ENCODE peak calls at places on chromosomes 3 and 15, in seven cellular contexts. One of them, this sample, is unnamed.

GRCh38 chr3:128493221-128494151 is 485 bp upstream of the GATA2 start:
- DNase-seq in posterior cingulate gyrus: no peak
- DNase-seq in lower lobe of right lung: no peak
- DNase-seq in activated T-cell treated with anti-CD3 and anti-CD28 coated beads, Interleukin-2, amount 50 U/mL, for 1 hour: no peak
- DNase-seq in stimulated activated naive CD8-positive, alpha-beta T cell treated with anti-CD3 and anti-CD28 coated beads, Interleukin-15, Interleukin-2, amounts not matched to agents 100 U/mL and 50 U/mL, for 24 hours: no peak
- DNase-seq in GM03348: no peak
- DNase-seq in AG04450: no peak
- DNase-seq in this sample: no peak

GRCh38 chr3:46442591-46443530 is 21.8 kb downstream of the LTF start:
- DNase-seq in posterior cingulate gyrus: no peak
- DNase-seq in activated T-cell treated with anti-CD3 and anti-CD28 coated beads, Interleukin-2, amount 50 U/mL, for 1 hour: no peak
- DNase-seq in lower lobe of right lung: no peak
- DNase-seq in GM03348: peak
- DNase-seq in stimulated activated naive CD8-positive, alpha-beta T cell treated with anti-CD3 and anti-CD28 coated beads, Interleukin-15, Interleukin-2, amounts not matched to agents 100 U/mL and 50 U/mL, for 24 hours: peak
- DNase-seq in AG04450: peak
- DNase-seq in this sample: no peak

GRCh38 chr3:77042892-77043291 is 3.0 kb downstream of the ROBO2 start:
- DNase-seq in GM03348: no peak
- DNase-seq in lower lobe of right lung: no peak
- DNase-seq in stimulated activated naive CD8-positive, alpha-beta T cell treated with anti-CD3 and anti-CD28 coated beads, Interleukin-15, Interleukin-2, amounts not matched to agents 100 U/mL and 50 U/mL, for 24 hours: no peak
- DNase-seq in AG04450: no peak
- DNase-seq in activated T-cell treated with anti-CD3 and anti-CD28 coated beads, Interleukin-2, amount 50 U/mL, for 1 hour: no peak
- DNase-seq in posterior cingulate gyrus: no peak
- DNase-seq in this sample: no peak

GRCh38 chr3:182370949-182371348 is 422.4 kb upstream of the ATP11B start:
- DNase-seq in AG04450: no peak
- DNase-seq in stimulated activated naive CD8-positive, alpha-beta T cell treated with anti-CD3 and anti-CD28 coated beads, Interleukin-15, Interleukin-2, amounts not matched to agents 100 U/mL and 50 U/mL, for 24 hours: no peak
- DNase-seq in posterior cingulate gyrus: no peak
- DNase-seq in activated T-cell treated with anti-CD3 and anti-CD28 coated beads, Interleukin-2, amount 50 U/mL, for 1 hour: no peak
- DNase-seq in lower lobe of right lung: no peak
- DNase-seq in GM03348: no peak
- DNase-seq in this sample: no peak

GRCh38 chr3:126621171-126621570 is 33.8 kb downstream of the TXNRD3 start:
- DNase-seq in GM03348: peak
- DNase-seq in stimulated activated naive CD8-positive, alpha-beta T cell treated with anti-CD3 and anti-CD28 coated beads, Interleukin-15, Interleukin-2, amounts not matched to agents 100 U/mL and 50 U/mL, for 24 hours: no peak
- DNase-seq in lower lobe of right lung: no peak
- DNase-seq in posterior cingulate gyrus: no peak
- DNase-seq in AG04450: peak
- DNase-seq in activated T-cell treated with anti-CD3 and anti-CD28 coated beads, Interleukin-2, amount 50 U/mL, for 1 hour: no peak
- DNase-seq in this sample: peak

GRCh38 chr3:25313286-25313685 is 114.8 kb upstream of the RARB start:
- DNase-seq in stimulated activated naive CD8-positive, alpha-beta T cell treated with anti-CD3 and anti-CD28 coated beads, Interleukin-15, Interleukin-2, amounts not matched to agents 100 U/mL and 50 U/mL, for 24 hours: no peak
- DNase-seq in activated T-cell treated with anti-CD3 and anti-CD28 coated beads, Interleukin-2, amount 50 U/mL, for 1 hour: no peak
- DNase-seq in AG04450: no peak
- DNase-seq in posterior cingulate gyrus: no peak
- DNase-seq in lower lobe of right lung: no peak
- DNase-seq in GM03348: no peak
- DNase-seq in this sample: no peak

GRCh38 chr15:45456212-45457106 is 66.1 kb downstream of the SLC30A4 start:
- DNase-seq in AG04450: peak
- DNase-seq in activated T-cell treated with anti-CD3 and anti-CD28 coated beads, Interleukin-2, amount 50 U/mL, for 1 hour: peak
- DNase-seq in GM03348: peak
- DNase-seq in posterior cingulate gyrus: no peak
- DNase-seq in lower lobe of right lung: peak
- DNase-seq in stimulated activated naive CD8-positive, alpha-beta T cell treated with anti-CD3 and anti-CD28 coated beads, Interleukin-15, Interleukin-2, amounts not matched to agents 100 U/mL and 50 U/mL, for 24 hours: peak
- DNase-seq in this sample: peak

GRCh38 chr3:59480486-59480995 is 430.7 kb upstream of the CFAP20DC start:
- DNase-seq in posterior cingulate gyrus: no peak
- DNase-seq in activated T-cell treated with anti-CD3 and anti-CD28 coated beads, Interleukin-2, amount 50 U/mL, for 1 hour: no peak
- DNase-seq in GM03348: peak
- DNase-seq in AG04450: peak
- DNase-seq in stimulated activated naive CD8-positive, alpha-beta T cell treated with anti-CD3 and anti-CD28 coated beads, Interleukin-15, Interleukin-2, amounts not matched to agents 100 U/mL and 50 U/mL, for 24 hours: no peak
- DNase-seq in lower lobe of right lung: no peak
- DNase-seq in this sample: no peak

GRCh38 chr3:81214626-81215025 is 546.8 kb downstream of the GBE1 start:
- DNase-seq in posterior cingulate gyrus: no peak
- DNase-seq in activated T-cell treated with anti-CD3 and anti-CD28 coated beads, Interleukin-2, amount 50 U/mL, for 1 hour: no peak
- DNase-seq in GM03348: peak
- DNase-seq in stimulated activated naive CD8-positive, alpha-beta T cell treated with anti-CD3 and anti-CD28 coated beads, Interleukin-15, Interleukin-2, amounts not matched to agents 100 U/mL and 50 U/mL, for 24 hours: no peak
- DNase-seq in lower lobe of right lung: no peak
- DNase-seq in AG04450: no peak
- DNase-seq in this sample: no peak

GRCh38 chr3:159766563-159767185 is 222.0 kb upstream of the IL12A start:
- DNase-seq in lower lobe of right lung: no peak
- DNase-seq in AG04450: no peak
- DNase-seq in activated T-cell treated with anti-CD3 and anti-CD28 coated beads, Interleukin-2, amount 50 U/mL, for 1 hour: no peak
- DNase-seq in stimulated activated naive CD8-positive, alpha-beta T cell treated with anti-CD3 and anti-CD28 coated beads, Interleukin-15, Interleukin-2, amounts not matched to agents 100 U/mL and 50 U/mL, for 24 hours: no peak
- DNase-seq in GM03348: peak
- DNase-seq in posterior cingulate gyrus: no peak
- DNase-seq in this sample: no peak

GRCh38 chr3:32467333-32468070 is 35.1 kb downstream of the CMTM6 start:
- DNase-seq in GM03348: peak
- DNase-seq in lower lobe of right lung: peak
- DNase-seq in posterior cingulate gyrus: peak
- DNase-seq in AG04450: no peak
- DNase-seq in activated T-cell treated with anti-CD3 and anti-CD28 coated beads, Interleukin-2, amount 50 U/mL, for 1 hour: peak
- DNase-seq in stimulated activated naive CD8-positive, alpha-beta T cell treated with anti-CD3 and anti-CD28 coated beads, Interleukin-15, Interleukin-2, amounts not matched to agents 100 U/mL and 50 U/mL, for 24 hours: peak
- DNase-seq in this sample: no peak

GRCh38 chr15:64209680-64210334 is 47.0 kb upstream of the PPIB start:
- DNase-seq in GM03348: peak
- DNase-seq in activated T-cell treated with anti-CD3 and anti-CD28 coated beads, Interleukin-2, amount 50 U/mL, for 1 hour: no peak
- DNase-seq in stimulated activated naive CD8-positive, alpha-beta T cell treated with anti-CD3 and anti-CD28 coated beads, Interleukin-15, Interleukin-2, amounts not matched to agents 100 U/mL and 50 U/mL, for 24 hours: no peak
- DNase-seq in posterior cingulate gyrus: no peak
- DNase-seq in lower lobe of right lung: no peak
- DNase-seq in AG04450: peak
- DNase-seq in this sample: no peak

GRCh38 chr15:101255615-101256350 is 3.9 kb upstream of the CHSY1 start:
- DNase-seq in activated T-cell treated with anti-CD3 and anti-CD28 coated beads, Interleukin-2, amount 50 U/mL, for 1 hour: no peak
- DNase-seq in stimulated activated naive CD8-positive, alpha-beta T cell treated with anti-CD3 and anti-CD28 coated beads, Interleukin-15, Interleukin-2, amounts not matched to agents 100 U/mL and 50 U/mL, for 24 hours: no peak
- DNase-seq in posterior cingulate gyrus: no peak
- DNase-seq in GM03348: no peak
- DNase-seq in lower lobe of right lung: no peak
- DNase-seq in AG04450: no peak
- DNase-seq in this sample: no peak

GRCh38 chr3:52831500-52832301 is 1.2 kb upstream of the ITIH4 start:
- DNase-seq in AG04450: no peak
- DNase-seq in stimulated activated naive CD8-positive, alpha-beta T cell treated with anti-CD3 and anti-CD28 coated beads, Interleukin-15, Interleukin-2, amounts not matched to agents 100 U/mL and 50 U/mL, for 24 hours: no peak
- DNase-seq in activated T-cell treated with anti-CD3 and anti-CD28 coated beads, Interleukin-2, amount 50 U/mL, for 1 hour: no peak
- DNase-seq in GM03348: peak
- DNase-seq in lower lobe of right lung: no peak
- DNase-seq in posterior cingulate gyrus: no peak
- DNase-seq in this sample: no peak

GRCh38 chr3:124137264-124137663 is 145.3 kb upstream of the ROPN1 start:
- DNase-seq in AG04450: no peak
- DNase-seq in stimulated activated naive CD8-positive, alpha-beta T cell treated with anti-CD3 and anti-CD28 coated beads, Interleukin-15, Interleukin-2, amounts not matched to agents 100 U/mL and 50 U/mL, for 24 hours: no peak
- DNase-seq in activated T-cell treated with anti-CD3 and anti-CD28 coated beads, Interleukin-2, amount 50 U/mL, for 1 hour: no peak
- DNase-seq in posterior cingulate gyrus: no peak
- DNase-seq in GM03348: no peak
- DNase-seq in lower lobe of right lung: no peak
- DNase-seq in this sample: no peak

GRCh38 chr3:64674591-64675076 is 13.2 kb downstream of the ADAMTS9 start:
- DNase-seq in AG04450: no peak
- DNase-seq in GM03348: peak
- DNase-seq in stimulated activated naive CD8-positive, alpha-beta T cell treated with anti-CD3 and anti-CD28 coated beads, Interleukin-15, Interleukin-2, amounts not matched to agents 100 U/mL and 50 U/mL, for 24 hours: no peak
- DNase-seq in activated T-cell treated with anti-CD3 and anti-CD28 coated beads, Interleukin-2, amount 50 U/mL, for 1 hour: no peak
- DNase-seq in lower lobe of right lung: no peak
- DNase-seq in posterior cingulate gyrus: no peak
- DNase-seq in this sample: peak

GRCh38 chr15:38398134-38398533 is 55.8 kb upstream of the FAM98B start:
- DNase-seq in activated T-cell treated with anti-CD3 and anti-CD28 coated beads, Interleukin-2, amount 50 U/mL, for 1 hour: no peak
- DNase-seq in GM03348: peak
- DNase-seq in posterior cingulate gyrus: no peak
- DNase-seq in lower lobe of right lung: no peak
- DNase-seq in AG04450: peak
- DNase-seq in stimulated activated naive CD8-positive, alpha-beta T cell treated with anti-CD3 and anti-CD28 coated beads, Interleukin-15, Interleukin-2, amounts not matched to agents 100 U/mL and 50 U/mL, for 24 hours: no peak
- DNase-seq in this sample: peak

GRCh38 chr3:63067999-63068645 is 192.9 kb upstream of the CADPS start:
- DNase-seq in lower lobe of right lung: no peak
- DNase-seq in GM03348: peak
- DNase-seq in posterior cingulate gyrus: no peak
- DNase-seq in activated T-cell treated with anti-CD3 and anti-CD28 coated beads, Interleukin-2, amount 50 U/mL, for 1 hour: no peak
- DNase-seq in AG04450: no peak
- DNase-seq in stimulated activated naive CD8-positive, alpha-beta T cell treated with anti-CD3 and anti-CD28 coated beads, Interleukin-15, Interleukin-2, amounts not matched to agents 100 U/mL and 50 U/mL, for 24 hours: no peak
- DNase-seq in this sample: no peak

GRCh38 chr3:22121068-22121706 is 370.2 kb upstream of the ZNF385D start:
- DNase-seq in GM03348: no peak
- DNase-seq in stimulated activated naive CD8-positive, alpha-beta T cell treated with anti-CD3 and anti-CD28 coated beads, Interleukin-15, Interleukin-2, amounts not matched to agents 100 U/mL and 50 U/mL, for 24 hours: no peak
- DNase-seq in posterior cingulate gyrus: no peak
- DNase-seq in AG04450: no peak
- DNase-seq in lower lobe of right lung: no peak
- DNase-seq in activated T-cell treated with anti-CD3 and anti-CD28 coated beads, Interleukin-2, amount 50 U/mL, for 1 hour: no peak
- DNase-seq in this sample: no peak

GRCh38 chr15:100255644-100256043 is 86.1 kb downstream of the ADAMTS17 start:
- DNase-seq in posterior cingulate gyrus: no peak
- DNase-seq in stimulated activated naive CD8-positive, alpha-beta T cell treated with anti-CD3 and anti-CD28 coated beads, Interleukin-15, Interleukin-2, amounts not matched to agents 100 U/mL and 50 U/mL, for 24 hours: no peak
- DNase-seq in activated T-cell treated with anti-CD3 and anti-CD28 coated beads, Interleukin-2, amount 50 U/mL, for 1 hour: no peak
- DNase-seq in AG04450: no peak
- DNase-seq in lower lobe of right lung: no peak
- DNase-seq in GM03348: no peak
- DNase-seq in this sample: no peak

GRCh38 chr3:158471639-158472294 is 99.2 kb upstream of the MLF1 start:
- DNase-seq in activated T-cell treated with anti-CD3 and anti-CD28 coated beads, Interleukin-2, amount 50 U/mL, for 1 hour: no peak
- DNase-seq in AG04450: peak
- DNase-seq in posterior cingulate gyrus: no peak
- DNase-seq in GM03348: peak
- DNase-seq in lower lobe of right lung: no peak
- DNase-seq in stimulated activated naive CD8-positive, alpha-beta T cell treated with anti-CD3 and anti-CD28 coated beads, Interleukin-15, Interleukin-2, amounts not matched to agents 100 U/mL and 50 U/mL, for 24 hours: no peak
- DNase-seq in this sample: peak

GRCh38 chr3:154430014-154430413 is at the start of gene GPR149:
- DNase-seq in GM03348: no peak
- DNase-seq in stimulated activated naive CD8-positive, alpha-beta T cell treated with anti-CD3 and anti-CD28 coated beads, Interleukin-15, Interleukin-2, amounts not matched to agents 100 U/mL and 50 U/mL, for 24 hours: no peak
- DNase-seq in lower lobe of right lung: no peak
- DNase-seq in activated T-cell treated with anti-CD3 and anti-CD28 coated beads, Interleukin-2, amount 50 U/mL, for 1 hour: no peak
- DNase-seq in posterior cingulate gyrus: no peak
- DNase-seq in AG04450: no peak
- DNase-seq in this sample: no peak

GRCh38 chr3:31423522-31423921 is 109.2 kb upstream of the STT3B start:
- DNase-seq in GM03348: peak
- DNase-seq in stimulated activated naive CD8-positive, alpha-beta T cell treated with anti-CD3 and anti-CD28 coated beads, Interleukin-15, Interleukin-2, amounts not matched to agents 100 U/mL and 50 U/mL, for 24 hours: no peak
- DNase-seq in AG04450: peak
- DNase-seq in activated T-cell treated with anti-CD3 and anti-CD28 coated beads, Interleukin-2, amount 50 U/mL, for 1 hour: no peak
- DNase-seq in posterior cingulate gyrus: no peak
- DNase-seq in lower lobe of right lung: no peak
- DNase-seq in this sample: peak

GRCh38 chr15:90212221-90213079 is 11.3 kb downstream of the SEMA4B start:
- DNase-seq in activated T-cell treated with anti-CD3 and anti-CD28 coated beads, Interleukin-2, amount 50 U/mL, for 1 hour: no peak
- DNase-seq in AG04450: no peak
- DNase-seq in lower lobe of right lung: no peak
- DNase-seq in stimulated activated naive CD8-positive, alpha-beta T cell treated with anti-CD3 and anti-CD28 coated beads, Interleukin-15, Interleukin-2, amounts not matched to agents 100 U/mL and 50 U/mL, for 24 hours: no peak
- DNase-seq in posterior cingulate gyrus: no peak
- DNase-seq in GM03348: no peak
- DNase-seq in this sample: no peak

GRCh38 chr15:45604321-45604720 is 17.1 kb downstream of the BLOC1S6 start:
- DNase-seq in posterior cingulate gyrus: no peak
- DNase-seq in stimulated activated naive CD8-positive, alpha-beta T cell treated with anti-CD3 and anti-CD28 coated beads, Interleukin-15, Interleukin-2, amounts not matched to agents 100 U/mL and 50 U/mL, for 24 hours: no peak
- DNase-seq in activated T-cell treated with anti-CD3 and anti-CD28 coated beads, Interleukin-2, amount 50 U/mL, for 1 hour: no peak
- DNase-seq in lower lobe of right lung: no peak
- DNase-seq in AG04450: no peak
- DNase-seq in GM03348: no peak
- DNase-seq in this sample: no peak

GRCh38 chr15:74007820-74008371 is 13.4 kb downstream of the PML start:
- DNase-seq in AG04450: no peak
- DNase-seq in posterior cingulate gyrus: no peak
- DNase-seq in GM03348: no peak
- DNase-seq in stimulated activated naive CD8-positive, alpha-beta T cell treated with anti-CD3 and anti-CD28 coated beads, Interleukin-15, Interleukin-2, amounts not matched to agents 100 U/mL and 50 U/mL, for 24 hours: no peak
- DNase-seq in lower lobe of right lung: no peak
- DNase-seq in activated T-cell treated with anti-CD3 and anti-CD28 coated beads, Interleukin-2, amount 50 U/mL, for 1 hour: no peak
- DNase-seq in this sample: no peak

GRCh38 chr15:23467110-23467600 is 20.1 kb upstream of the GOLGA6L2 start:
- DNase-seq in lower lobe of right lung: no peak
- DNase-seq in stimulated activated naive CD8-positive, alpha-beta T cell treated with anti-CD3 and anti-CD28 coated beads, Interleukin-15, Interleukin-2, amounts not matched to agents 100 U/mL and 50 U/mL, for 24 hours: no peak
- DNase-seq in posterior cingulate gyrus: no peak
- DNase-seq in activated T-cell treated with anti-CD3 and anti-CD28 coated beads, Interleukin-2, amount 50 U/mL, for 1 hour: no peak
- DNase-seq in AG04450: no peak
- DNase-seq in GM03348: peak
- DNase-seq in this sample: no peak

GRCh38 chr3:134315286-134316106 is 58.8 kb downstream of the AMOTL2 start:
- DNase-seq in lower lobe of right lung: no peak
- DNase-seq in AG04450: no peak
- DNase-seq in activated T-cell treated with anti-CD3 and anti-CD28 coated beads, Interleukin-2, amount 50 U/mL, for 1 hour: no peak
- DNase-seq in GM03348: peak
- DNase-seq in posterior cingulate gyrus: peak
- DNase-seq in stimulated activated naive CD8-positive, alpha-beta T cell treated with anti-CD3 and anti-CD28 coated beads, Interleukin-15, Interleukin-2, amounts not matched to agents 100 U/mL and 50 U/mL, for 24 hours: no peak
- DNase-seq in this sample: no peak

This sample was measured in AG04449.